ENCODE peak calls at places on chromosomes 12 and 14, in seven cellular contexts. P is fibroblast of pulmonary artery; L is transverse colon; X is GM13977; T is CD4-positive, alpha-beta T cell; G is bronchial epithelial cell; Z is tibial artery. O is an unnamed sample.

GRCh38 chr14:99590746-99591555 is 13.1 kb downstream of the CCDC85C start:
- DNase-seq in T (no peak), G (no peak), Z (no peak), X (no peak), L (no peak), P (peak; percentile 37), O (no peak)

GRCh38 chr12:110656071-110656655 is 32.8 kb downstream of the HVCN1 start:
- DNase-seq in G (no peak), P (no peak), T (no peak), L (no peak), X (no peak), Z (no peak), O (no peak)

GRCh38 chr14:20314026-20314425 is 8.3 kb upstream of the TTC5 start:
- DNase-seq in P (no peak), Z (no peak), T (no peak), G (no peak), X (no peak), L (no peak), O (no peak)

GRCh38 chr12:19065871-19066270 is 63.7 kb upstream of the PLEKHA5 start:
- DNase-seq in L (no peak), P (no peak), Z (no peak), T (no peak), G (no peak), X (no peak), O (no peak)

GRCh38 chr12:76942276-76942675 is 63.5 kb upstream of the CSRP2 start:
- DNase-seq in X (no peak), Z (no peak), G (no peak), T (no peak), L (no peak), P (peak; percentile 3), O (no peak)

GRCh38 chr14:64542839-64543207 is 2.3 kb downstream of the HSPA2 start:
- DNase-seq in X (no peak), Z (no peak), G (no peak), T (no peak), P (no peak), L (no peak), O (no peak)

GRCh38 chr12:103901518-103902173 is 28.6 kb upstream of the HSP90B1 start:
- DNase-seq in T (peak; percentile 50), G (no peak), Z (no peak), P (no peak), X (no peak), L (peak; percentile 18), O (no peak)

GRCh38 chr14:42002139-42002538 is 395.5 kb downstream of the LRFN5 start:
- DNase-seq in G (peak; percentile 5), Z (no peak), P (peak; percentile 42), T (no peak), X (no peak), L (no peak), O (no peak)

GRCh38 chr12:71415336-71416231 is 24.0 kb upstream of the LGR5 start:
- DNase-seq in X (peak; percentile 61), Z (no peak), G (peak; percentile 58), T (no peak), L (peak; percentile 11), P (peak; percentile 70), O (peak; percentile 58)

GRCh38 chr12:104866286-104866685 is 91.8 kb downstream of the SLC41A2 start:
- DNase-seq in G (no peak), T (no peak), Z (no peak), X (no peak), P (peak; percentile 89), L (no peak), O (no peak)

GRCh38 chr14:65243766-65244442 is 141.6 kb upstream of the MAX start:
- DNase-seq in G (peak; percentile 67), Z (peak; percentile 34), P (peak; percentile 54), L (no peak), X (no peak), T (peak; percentile 11), O (peak; percentile 41)

GRCh38 chr12:87827638-87828264 is 201.4 kb downstream of the C12orf50 start:
- DNase-seq in T (no peak), Z (no peak), P (peak; percentile 55), X (no peak), L (no peak), G (peak; percentile 97), O (no peak)

GRCh38 chr14:94671870-94672444 is 59.8 kb downstream of the SERPINA3 start:
- DNase-seq in X (no peak), Z (no peak), P (no peak), T (no peak), L (no peak), G (no peak), O (no peak)
- TF ChIP-seq CTCF in X (no peak), Z (no peak), P (no peak), T (no peak), L (no peak), G (no peak), O (no peak)

GRCh38 chr14:53808042-53808441 is 148.6 kb downstream of the BMP4 start:
- DNase-seq in T (no peak), L (no peak), X (no peak), P (no peak), G (no peak), Z (no peak), O (no peak)

GRCh38 chr14:53807580-53807979 is 149.0 kb downstream of the BMP4 start:
- DNase-seq in L (no peak), G (no peak), P (peak; percentile 29), Z (peak; percentile 74), T (no peak), X (no peak), O (no peak)

GRCh38 chr14:53810221-53810620 is 146.4 kb downstream of the BMP4 start:
- DNase-seq in Z (no peak), T (no peak), X (no peak), P (no peak), G (no peak), L (no peak), O (no peak)

DNA sequence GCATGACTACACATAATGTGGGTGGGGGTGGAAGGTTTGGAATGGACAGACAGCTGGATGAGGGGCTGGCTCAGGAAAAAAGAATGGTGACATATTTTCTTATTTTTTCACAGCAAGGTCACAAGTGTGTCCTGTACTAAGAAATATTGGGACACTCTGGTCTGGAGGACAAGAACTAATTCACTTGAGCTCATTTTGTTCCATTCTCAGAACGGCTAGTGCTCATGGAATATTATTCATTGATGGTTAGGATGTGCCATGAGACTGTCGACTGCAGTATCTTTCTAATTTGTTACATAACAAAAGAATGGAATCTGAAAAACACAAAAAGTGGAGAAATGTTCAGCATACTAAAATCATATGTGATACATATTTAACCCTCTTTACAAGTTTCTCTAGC is 149.5 kb downstream of the BMP4 start:
- DNase-seq in T (no peak), Z (no peak), P (no peak), G (no peak), L (no peak), X (no peak), O (no peak)
- TF ChIP-seq CTCF in T (no peak), Z (no peak), P (no peak), G (no peak), L (no peak), X (no peak), O (no peak)

GRCh38 chr14:47040490-47040889 is 388.9 kb upstream of the RPL10L start:
- DNase-seq in G (peak; percentile 73), L (no peak), Z (no peak), X (no peak), P (no peak), T (no peak), O (no peak)
- TF ChIP-seq CTCF in G (peak; percentile 68), L (peak; percentile 26), Z (no peak), X (peak; percentile 29), P (no peak), T (no peak), O (no peak)

GRCh38 chr14:34498684-34499412 is 36.8 kb upstream of the SPTSSA start:
- DNase-seq in L (peak; percentile 53), X (peak; percentile 23), T (no peak), P (peak; percentile 37), Z (no peak), G (peak; percentile 37), O (peak; percentile 32)
- TF ChIP-seq CTCF in L (peak; percentile 67), X (peak; percentile 38), T (no peak), P (peak; percentile 26), Z (no peak), G (peak; percentile 55), O (peak; percentile 11)